ENCODE peak calls at places on chromosomes 1 and 21, in four cellular contexts. H, P, V and O are unnamed samples.

GRCh38 chr1:207335695-207336363 is 14.4 kb downstream of the CD55 start:
- DNase-seq in H (no peak), V (no peak), P (no peak), O (no peak)

GRCh38 chr1:53025034-53025777 is 36.8 kb upstream of the PODN start:
- DNase-seq in V (no peak), P (peak), H (peak), O (peak)

GRCh38 chr1:150708595-150708994 is 11.6 kb upstream of the GOLPH3L start:
- DNase-seq in P (no peak), H (no peak), V (no peak), O (no peak)

GRCh38 chr1:227944931-227945890 is 2.5 kb downstream of the WNT9A start:
- DNase-seq in V (peak), H (peak), P (no peak), O (no peak)

GRCh38 chr1:234840843-234841242 is 230.9 kb upstream of the IRF2BP2 start:
- DNase-seq in P (no peak), V (no peak), H (no peak), O (no peak)

GRCh38 chr1:94866178-94866822 is 46.1 kb downstream of the SLC44A3 start:
- DNase-seq in V (no peak), H (no peak), P (no peak), O (no peak)

GRCh38 chr1:11797525-11798216 is 8.1 kb downstream of the MTHFR start:
- DNase-seq in V (no peak), H (peak), P (no peak), O (no peak)

GRCh38 chr1:12014141-12014981 is 4.9 kb upstream of the MIIP start:
- DNase-seq in P (no peak), H (no peak), V (no peak), O (peak)

GRCh38 chr1:215526147-215526845 is 40.8 kb upstream of the KCTD3 start:
- DNase-seq in P (peak), H (no peak), V (no peak), O (no peak)

GRCh38 chr1:182189535-182190066 is 128.1 kb upstream of the ZNF648 start:
- DNase-seq in V (no peak), P (no peak), H (no peak), O (no peak)

GRCh38 chr1:111727056-111727455 is 12.1 kb downstream of the INKA2 start:
- DNase-seq in V (no peak), P (no peak), H (no peak), O (no peak)

GRCh38 chr21:44583800-44584147 is 3.4 kb upstream of the KRTAP10-5 start:
- DNase-seq in V (no peak), P (no peak), H (no peak), O (no peak)

GRCh38 chr1:168442931-168443330 is 100.9 kb downstream of the XCL2 start:
- DNase-seq in V (no peak), P (no peak), H (no peak), O (no peak)

GRCh38 chr21:43921602-43921978 is 56.6 kb downstream of the AGPAT3 start:
- DNase-seq in H (no peak), V (no peak), P (no peak), O (no peak)

GRCh38 chr1:24045766-24046165 is 65.6 kb upstream of the SRSF10 start:
- DNase-seq in H (peak), V (no peak), P (peak), O (no peak)

GRCh38 chr1:156430305-156430704 is 61.3 kb downstream of the RHBG start:
- DNase-seq in P (no peak), V (no peak), H (no peak), O (no peak)

GRCh38 chr1:24201941-24202440 is 14.9 kb upstream of the IFNLR1 start:
- DNase-seq in V (peak), H (peak), P (peak), O (peak)